ENCODE peak calls at places on chromosomes 5 and 9, in seven cellular contexts. C, X, S, W, J, M and R are unnamed samples.

GRCh38 chr5:1522601-1523479 is 920 bp downstream of the LPCAT1 start:
- DNase-seq in C (peak), X (peak), S (no peak), W (no peak), J (no peak), M (no peak), R (no peak)

GRCh38 chr9:126071076-126071750 is 255.4 kb upstream of the MVB12B start:
- DNase-seq in C (no peak), X (no peak), S (no peak), W (no peak), J (no peak), M (no peak), R (no peak)

GRCh38 chr5:93578813-93579560 is 2.0 kb downstream of the NR2F1-AS1 start:
- DNase-seq in C (no peak), X (no peak), S (peak), W (no peak), J (no peak), M (peak), R (no peak)

GRCh38 chr5:129904667-129905466 is 602 bp downstream of the CHSY3 start:
- DNase-seq in C (peak), X (peak), S (peak), W (no peak), J (no peak), M (peak), R (no peak)

GRCh38 chr9:109117856-109118801 is 1.6 kb downstream of the TMEM245 start:
- DNase-seq in C (no peak), X (no peak), S (peak), W (no peak), J (peak), M (peak), R (peak)

GRCh38 chr9:74951107-74951720 is 1.5 kb downstream of the C9orf40 start:
- DNase-seq in C (no peak), X (no peak), S (no peak), W (no peak), J (no peak), M (no peak), R (no peak)

GRCh38 chr5:122156724-122157325 is 27.5 kb downstream of the ZNF474 start:
- DNase-seq in C (no peak), X (peak), S (peak), W (no peak), J (no peak), M (no peak), R (no peak)

GRCh38 chr9:131119600-131119999 is 5.8 kb upstream of the NUP214 start:
- DNase-seq in C (no peak), X (no peak), S (no peak), W (no peak), J (no peak), M (no peak), R (no peak)

GRCh38 chr9:89544280-89544664 is 46.4 kb upstream of the SEMA4D start:
- DNase-seq in C (no peak), X (no peak), S (no peak), W (no peak), J (no peak), M (no peak), R (no peak)

GRCh38 chr5:133686566-133686965 is 74.2 kb upstream of the FSTL4 start:
- DNase-seq in C (no peak), X (no peak), S (no peak), W (no peak), J (no peak), M (no peak), R (no peak)

GRCh38 chr9:120477534-120478001 is 102.4 kb downstream of the CDK5RAP2 start:
- DNase-seq in C (peak), X (peak), S (peak), W (peak), J (no peak), M (peak), R (no peak)

GRCh38 chr9:134185536-134186011 is 21.2 kb upstream of the RNU6ATAC start:
- DNase-seq in C (no peak), X (no peak), S (peak), W (no peak), J (peak), M (no peak), R (no peak)

GRCh38 chr9:88532320-88532719 is 2.7 kb upstream of the NXNL2 start:
- DNase-seq in C (peak), X (peak), S (peak), W (no peak), J (no peak), M (peak), R (no peak)

GRCh38 chr5:164505791-164506190 is 1000.4 kb downstream of the MAT2B start:
- DNase-seq in C (no peak), X (no peak), S (no peak), W (no peak), J (no peak), M (no peak), R (no peak)

GRCh38 chr5:44729536-44729935 is 79.2 kb upstream of the MRPS30 start:
- DNase-seq in C (no peak), X (no peak), S (no peak), W (no peak), J (no peak), M (no peak), R (no peak)

GRCh38 chr9:128098017-128098935 is 29.3 kb downstream of the PTGES2 start:
- DNase-seq in C (peak), X (peak), S (peak), W (peak), J (peak), M (peak), R (peak)

GRCh38 chr9:131297903-131298302 is 8.4 kb downstream of the PLPP7 start:
- DNase-seq in C (no peak), X (no peak), S (no peak), W (no peak), J (no peak), M (no peak), R (no peak)

GRCh38 chr5:6573651-6574101 is 59.2 kb downstream of the NSUN2 start:
- DNase-seq in C (no peak), X (no peak), S (no peak), W (no peak), J (no peak), M (no peak), R (no peak)

GRCh38 chr9:131422241-131422792 is 28.4 kb downstream of the PRRC2B start:
- DNase-seq in C (no peak), X (no peak), S (no peak), W (no peak), J (no peak), M (no peak), R (no peak)

GRCh38 chr5:131328536-131329186 is 64.8 kb downstream of the CDC42SE2 start:
- DNase-seq in C (no peak), X (no peak), S (peak), W (peak), J (no peak), M (no peak), R (no peak)

GRCh38 chr5:112245616-112246015 is 173.5 kb downstream of the EPB41L4A start:
- DNase-seq in C (peak), X (no peak), S (no peak), W (no peak), J (no peak), M (peak), R (no peak)

GRCh38 chr5:113378081-113378480 is 56.7 kb downstream of the TSSK1B start:
- DNase-seq in C (no peak), X (no peak), S (no peak), W (no peak), J (no peak), M (no peak), R (no peak)

GRCh38 chr5:169875091-169875727 is 105.1 kb downstream of the INSYN2B start:
- DNase-seq in C (no peak), X (no peak), S (peak), W (no peak), J (no peak), M (no peak), R (no peak)